ENCODE peak calls at places on chromosomes 7 and 10, in six cellular contexts. F, D, P, V, N and H are unnamed samples.

GRCh38 chr7:2856388-2857169 is 12.5 kb upstream of the GNA12 start:
- DNase-seq in F (peak; percentile 53), N (no peak), P (peak; percentile 46), D (no peak), V (no peak), H (no peak)

GRCh38 chr10:43479275-43479674 is 42.4 kb downstream of the ZNF487 start:
- DNase-seq in N (no peak), V (no peak), D (no peak), P (no peak), F (peak; percentile 11), H (no peak)

GRCh38 chr7:22109761-22110160 is 164.1 kb upstream of the CDCA7L start:
- DNase-seq in V (no peak), F (peak; percentile 31), N (no peak), D (peak; percentile 18), P (peak; percentile 65), H (peak; percentile 51)

GRCh38 chr7:94391716-94392390 is 2.8 kb upstream of the COL1A2 start:
- DNase-seq in F (peak; percentile 76), N (no peak), D (no peak), V (no peak), P (peak; percentile 59), H (peak; percentile 48)

GRCh38 chr10:132606536-132607316 is 69.1 kb downstream of the INPP5A start:
- DNase-seq in N (no peak), D (no peak), V (no peak), F (no peak), P (no peak), H (no peak)

GRCh38 chr7:1956141-1956540 is 276.6 kb downstream of the MAD1L1 start:
- DNase-seq in V (no peak), F (no peak), N (no peak), D (no peak), P (no peak), H (no peak)

GRCh38 chr7:105353752-105354328 is 34.9 kb downstream of the SRPK2 start:
- DNase-seq in V (no peak), D (no peak), F (no peak), P (no peak), N (no peak), H (no peak)

GRCh38 chr10:50527438-50528043 is 96.2 kb downstream of the SGMS1 start:
- DNase-seq in V (no peak), P (no peak), F (no peak), N (no peak), D (no peak), H (no peak)

GRCh38 chr7:35685781-35686180 is 9.2 kb downstream of the HERPUD2 start:
- DNase-seq in P (no peak), V (no peak), F (no peak), D (no peak), N (no peak), H (no peak)

GRCh38 chr7:147196476-147196875 is 1079.9 kb downstream of the CNTNAP2 start:
- DNase-seq in D (no peak), V (no peak), N (no peak), F (no peak), P (no peak), H (no peak)